ENCODE peak calls at places on chromosomes 1 and 21, in ten cellular contexts. I is transverse colon, B is K562, T is sigmoid colon, F is esophagus muscularis mucosa, W is stomach, Z is SK-N-SH, P is HepG2, M is H1, V is upper lobe of left lung. N is an unnamed sample.

GRCh38 chr1:215475719-215476525 is 91.2 kb upstream of the KCTD3 start:
- DNase-seq in T (no peak), W (no peak), V (no peak), B (no peak), P (no peak), I (no peak), Z (no peak), F (no peak), M (no peak), N (no peak)

GRCh38 chr1:11320153-11320936 is 47.3 kb downstream of the UBIAD1 start:
- DNase-seq in T (no peak), P (peak), I (no peak), F (no peak), W (no peak), Z (peak), M (peak), V (no peak), B (peak), N (no peak)

GRCh38 chr1:31382379-31382989 is 9.6 kb upstream of the FABP3 start:
- DNase-seq in P (no peak), B (no peak), V (no peak), T (no peak), I (no peak), F (no peak), M (no peak), Z (peak), W (no peak), N (no peak)

GRCh38 chr1:3070654-3071506 is 1.9 kb downstream of the PRDM16 start:
- DNase-seq in B (no peak), Z (no peak), I (no peak), W (no peak), F (no peak), V (no peak), T (peak), P (no peak), M (no peak), N (peak)

GRCh38 chr1:79895573-79895972 is 889.0 kb upstream of the ADGRL4 start:
- DNase-seq in W (no peak), M (no peak), P (no peak), T (no peak), B (no peak), Z (no peak), I (no peak), V (peak), F (no peak), N (no peak)

GRCh38 chr1:242205622-242206489 is 207.0 kb upstream of the MAP1LC3C start:
- DNase-seq in V (no peak), T (no peak), F (no peak), I (no peak), Z (no peak), W (no peak), B (no peak), P (no peak), M (no peak), N (no peak)

GRCh38 chr1:157803851-157804250 is 16.1 kb downstream of the FCRL1 start:
- DNase-seq in I (peak), M (no peak), P (no peak), T (no peak), V (peak), B (no peak), W (no peak), Z (no peak), F (no peak), N (no peak)

GRCh38 chr21:20997633-20998455 is at the start of gene NCAM2:
- DNase-seq in W (peak), T (peak), M (no peak), V (peak), Z (peak), P (peak), F (no peak), I (peak), B (peak), N (no peak)

GRCh38 chr1:34655206-34655909 is 99.5 kb upstream of the GJB5 start:
- DNase-seq in V (no peak), Z (no peak), P (no peak), M (no peak), T (no peak), B (no peak), W (no peak), F (no peak), I (no peak), N (no peak)

GRCh38 chr1:210647406-210648333 is 319.0 kb downstream of the HHAT start:
- DNase-seq in F (no peak), W (no peak), Z (peak), V (no peak), P (no peak), I (no peak), B (no peak), T (no peak), M (no peak), N (no peak)

GRCh38 chr1:3610165-3610822 is 1.0 kb downstream of the MEGF6 start:
- DNase-seq in I (no peak), B (no peak), T (no peak), P (no peak), M (no peak), W (no peak), Z (peak), V (no peak), F (no peak), N (no peak)

GRCh38 chr1:54851928-54852524 is 35.0 kb downstream of the DHCR24 start:
- DNase-seq in Z (no peak), F (no peak), B (no peak), P (no peak), M (no peak), V (no peak), T (no peak), I (no peak), W (no peak), N (no peak)

GRCh38 chr1:71324671-71325297 is 243.9 kb upstream of the ZRANB2 start:
- DNase-seq in I (no peak), F (no peak), V (no peak), W (no peak), Z (no peak), B (no peak), M (no peak), T (no peak), P (no peak), N (no peak)

GRCh38 chr1:114701931-114702330 is 6.6 kb upstream of the AMPD1 start:
- DNase-seq in I (no peak), W (no peak), M (no peak), B (no peak), V (no peak), F (no peak), T (no peak), P (no peak), Z (no peak), N (no peak)

GRCh38 chr21:15722591-15723324 is 7.0 kb upstream of the USP25 start:
- DNase-seq in T (no peak), M (no peak), B (no peak), I (no peak), F (no peak), W (peak), P (no peak), V (no peak), Z (no peak), N (no peak)

GRCh38 chr1:203495845-203496244 is 1.9 kb downstream of the OPTC start:
- DNase-seq in W (no peak), Z (no peak), P (no peak), T (no peak), V (no peak), F (no peak), B (no peak), M (no peak), I (no peak), N (no peak)

GRCh38 chr1:193070395-193070753 is 11.0 kb downstream of the RO60 start:
- DNase-seq in Z (no peak), M (no peak), B (peak), T (no peak), I (no peak), P (no peak), V (no peak), F (no peak), W (no peak), N (no peak)

GRCh38 chr1:3314561-3315271 is 139.7 kb upstream of the ARHGEF16 start:
- DNase-seq in V (no peak), T (no peak), B (no peak), I (no peak), F (no peak), P (no peak), Z (no peak), W (no peak), M (no peak), N (no peak)

GRCh38 chr1:231039161-231040018 is 664 bp downstream of the FAM89A start:
- DNase-seq in B (peak), M (no peak), V (peak), F (no peak), P (no peak), I (peak), T (peak), Z (peak), W (no peak), N (no peak)

GRCh38 chr21:45074818-45075605 is 632 bp downstream of the ADARB1 start:
- DNase-seq in T (peak), M (no peak), V (no peak), I (no peak), P (no peak), F (no peak), Z (peak), B (peak), W (peak), N (no peak)

GRCh38 chr1:64686828-64687724 is 57.8 kb upstream of the RAVER2 start:
- DNase-seq in M (no peak), B (peak), F (no peak), V (peak), P (peak), W (peak), Z (peak), I (peak), T (no peak), N (no peak)

GRCh38 chr1:42456754-42457089 is 379 bp downstream of the PPCS start:
- DNase-seq in V (peak), I (peak), Z (peak), T (peak), F (no peak), B (peak), W (peak), M (no peak), P (peak), N (peak)

GRCh38 chr1:218546314-218546713 is 201.2 kb downstream of the TGFB2 start:
- DNase-seq in V (no peak), W (no peak), B (no peak), M (no peak), I (no peak), T (no peak), F (no peak), P (no peak), Z (no peak), N (no peak)

GRCh38 chr1:40919475-40920011 is 57.4 kb upstream of the CITED4 start:
- DNase-seq in I (no peak), P (peak), B (no peak), T (no peak), W (peak), Z (no peak), M (no peak), V (no peak), F (no peak), N (no peak)

GRCh38 chr1:32539584-32540571 is 651 bp downstream of the ZBTB8A start:
- DNase-seq in W (peak), P (no peak), M (no peak), Z (peak), I (peak), F (no peak), T (peak), V (peak), B (peak), N (no peak)

GRCh38 chr1:162678439-162678838 is 46.2 kb downstream of the DDR2 start:
- DNase-seq in T (peak), P (peak), W (no peak), V (no peak), M (no peak), F (no peak), I (no peak), B (no peak), Z (no peak), N (no peak)

GRCh38 chr1:64516803-64517568 is 47.1 kb downstream of the CACHD1 start:
- DNase-seq in P (no peak), B (no peak), I (no peak), F (no peak), Z (no peak), V (no peak), W (no peak), M (no peak), T (no peak), N (no peak)

GRCh38 chr1:234954613-234955012 is 174.0 kb downstream of the TOMM20 start:
- DNase-seq in T (no peak), F (no peak), B (no peak), P (no peak), W (no peak), Z (peak), M (no peak), V (no peak), I (no peak), N (peak)

GRCh38 chr1:245599413-245600174 is 444.8 kb downstream of the KIF26B start:
- DNase-seq in I (no peak), V (peak), M (no peak), F (no peak), B (no peak), Z (no peak), T (peak), W (no peak), P (no peak), N (no peak)

GRCh38 chr21:17250651-17251294 is 262.1 kb upstream of the CXADR start:
- DNase-seq in W (no peak), T (no peak), F (no peak), B (no peak), P (no peak), M (no peak), I (no peak), Z (peak), V (no peak), N (no peak)

GRCh38 chr1:150561830-150562367 is 12.7 kb downstream of the ADAMTSL4 start:
- DNase-seq in B (peak), P (peak), F (peak), W (peak), T (peak), V (peak), M (peak), I (peak), Z (peak), N (peak)

GRCh38 chr1:47694011-47694890 is 256.4 kb downstream of the FOXD2 start:
- DNase-seq in Z (peak), W (peak), I (no peak), V (peak), F (no peak), M (no peak), P (no peak), B (no peak), T (peak), N (peak)

GRCh38 chr21:45640001-45640887 is 3.3 kb upstream of the PCBP3 start:
- DNase-seq in V (no peak), Z (peak), M (no peak), T (no peak), B (no peak), I (no peak), F (no peak), P (no peak), W (no peak), N (no peak)

GRCh38 chr1:155913969-155914757 is 3.0 kb upstream of the RIT1 start:
- DNase-seq in P (no peak), Z (no peak), M (no peak), T (no peak), V (no peak), B (no peak), I (no peak), W (no peak), F (no peak), N (no peak)

GRCh38 chr1:59442492-59442891 is 145.6 kb downstream of the FGGY start:
- DNase-seq in M (no peak), V (no peak), P (no peak), T (no peak), I (no peak), F (peak), W (no peak), Z (no peak), B (no peak), N (no peak)

GRCh38 chr1:240000634-240001033 is 91.0 kb upstream of the FMN2 start:
- DNase-seq in B (no peak), V (no peak), W (no peak), P (no peak), M (no peak), T (no peak), F (no peak), Z (no peak), I (no peak), N (no peak)

GRCh38 chr1:44632511-44633072 is 41.7 kb downstream of the TMEM53 start:
- DNase-seq in F (no peak), W (no peak), M (no peak), Z (peak), V (no peak), P (no peak), T (no peak), B (peak), I (no peak), N (no peak)

GRCh38 chr1:182634306-182635072 is 30.3 kb upstream of the RGS16 start:
- DNase-seq in M (no peak), P (no peak), F (no peak), B (no peak), T (peak), Z (peak), W (no peak), V (no peak), I (no peak), N (no peak)

DNA sequence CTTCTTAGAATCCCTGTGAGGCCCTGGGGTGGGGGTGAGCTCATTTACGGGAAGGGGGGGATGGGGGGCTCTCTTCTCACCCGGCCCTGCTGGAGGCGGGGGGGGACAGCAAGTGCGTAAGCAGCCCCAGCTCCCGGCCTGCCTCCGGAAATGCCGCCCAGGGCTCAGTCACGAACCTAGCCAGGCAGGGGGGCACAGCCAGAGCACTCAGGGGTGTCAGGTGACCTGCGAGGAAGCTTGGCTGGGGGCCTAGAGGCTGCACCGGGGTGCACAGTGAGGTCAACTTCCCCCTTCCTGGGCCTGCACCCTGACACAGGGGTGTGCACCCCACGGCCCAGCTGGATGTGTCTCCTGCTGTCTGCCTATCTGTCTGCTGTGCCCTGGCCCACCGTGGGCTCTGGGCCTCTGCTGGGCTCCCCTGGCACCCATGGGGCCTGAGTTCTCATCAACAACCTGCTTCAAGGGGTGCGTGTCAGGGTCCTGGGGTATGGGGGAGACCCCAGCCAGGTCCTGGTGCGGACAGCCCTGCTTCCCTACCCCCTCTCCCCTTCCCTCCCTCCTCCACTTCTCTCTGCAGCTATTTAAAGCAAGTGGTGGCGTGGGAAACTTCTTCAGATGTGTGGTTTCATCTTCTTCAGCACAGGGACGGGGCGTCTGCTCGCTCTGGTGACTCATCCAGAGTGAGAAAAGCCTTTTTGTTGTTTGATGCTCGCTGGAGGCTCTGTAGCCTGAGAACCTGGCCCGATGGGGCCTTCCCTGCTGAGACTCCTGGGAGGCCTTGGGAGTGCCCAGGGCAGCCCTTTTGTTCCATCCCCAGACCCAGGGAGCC is 92.5 kb upstream of the RUNX3 start:
- DNase-seq in I (peak), V (peak), M (peak), F (no peak), P (peak), B (peak), T (peak), Z (no peak), W (peak), N (no peak)
- TF ChIP-seq POLR2AphosphoS5 in I (no peak), V (peak), M (no peak), F (peak), P (no peak), B (no peak), T (no peak), Z (no peak), W (peak), N (no peak)

GRCh38 chr1:48938975-48939374 is 162.3 kb upstream of the BEND5 start:
- DNase-seq in P (no peak), B (no peak), F (no peak), I (no peak), W (no peak), M (no peak), Z (no peak), T (no peak), V (no peak), N (no peak)

GRCh38 chr1:48937732-48938131 is 161.0 kb upstream of the BEND5 start:
- DNase-seq in P (no peak), Z (no peak), F (no peak), V (no peak), B (no peak), T (no peak), I (no peak), M (no peak), W (no peak), N (no peak)

GRCh38 chr1:48939828-48940227 is 163.1 kb upstream of the BEND5 start:
- DNase-seq in B (no peak), M (no peak), I (no peak), F (no peak), V (no peak), W (no peak), P (no peak), T (no peak), Z (no peak), N (no peak)

GRCh38 chr1:48940354-48940753 is 163.7 kb upstream of the BEND5 start:
- DNase-seq in V (no peak), W (no peak), T (no peak), F (no peak), P (no peak), I (no peak), Z (no peak), M (no peak), B (no peak), N (no peak)

DNA sequence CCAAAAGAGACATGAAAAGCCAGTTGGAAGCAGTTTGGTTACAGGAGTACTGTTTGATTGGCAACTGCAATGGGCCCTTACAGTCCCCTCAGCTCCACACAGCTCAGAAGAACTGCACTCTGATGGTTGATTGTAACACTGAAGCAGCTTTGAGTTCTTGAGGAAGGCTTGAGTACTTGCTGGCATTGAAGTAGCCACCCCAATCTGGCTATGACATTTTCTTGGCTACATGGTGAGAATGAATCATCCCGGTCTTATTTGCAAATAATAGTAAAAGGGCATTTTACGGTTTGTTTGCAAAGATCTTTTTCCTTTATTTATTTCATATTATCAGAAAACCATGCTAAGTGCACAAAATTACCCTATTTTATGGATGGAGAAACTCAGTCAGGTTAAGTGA is 159.7 kb upstream of the BEND5 start:
- DNase-seq in Z (no peak), M (no peak), P (no peak), T (no peak), B (no peak), W (no peak), F (no peak), I (no peak), V (no peak), N (no peak)
- TF ChIP-seq EP300 in Z (no peak), M (no peak), P (no peak), T (no peak), B (no peak), W (no peak), F (no peak), I (no peak), V (no peak), N (no peak)

GRCh38 chr1:181493145-181493544 is 9.8 kb downstream of the CACNA1E start:
- DNase-seq in M (no peak), B (no peak), I (no peak), V (no peak), T (no peak), W (no peak), F (no peak), Z (no peak), P (no peak), N (no peak)

GRCh38 chr1:181493885-181494284 is 10.6 kb downstream of the CACNA1E start:
- DNase-seq in Z (no peak), P (no peak), V (no peak), M (no peak), W (no peak), B (no peak), I (no peak), T (no peak), F (no peak), N (no peak)

GRCh38 chr1:181490740-181491712 is 7.7 kb downstream of the CACNA1E start:
- DNase-seq in Z (no peak), M (no peak), T (peak), V (no peak), P (no peak), I (no peak), W (no peak), F (no peak), B (no peak), N (no peak)

GRCh38 chr1:181488884-181489283 is 5.6 kb downstream of the CACNA1E start:
- DNase-seq in V (no peak), T (no peak), W (no peak), I (no peak), B (no peak), Z (no peak), M (no peak), F (no peak), P (no peak), N (no peak)

DNA sequence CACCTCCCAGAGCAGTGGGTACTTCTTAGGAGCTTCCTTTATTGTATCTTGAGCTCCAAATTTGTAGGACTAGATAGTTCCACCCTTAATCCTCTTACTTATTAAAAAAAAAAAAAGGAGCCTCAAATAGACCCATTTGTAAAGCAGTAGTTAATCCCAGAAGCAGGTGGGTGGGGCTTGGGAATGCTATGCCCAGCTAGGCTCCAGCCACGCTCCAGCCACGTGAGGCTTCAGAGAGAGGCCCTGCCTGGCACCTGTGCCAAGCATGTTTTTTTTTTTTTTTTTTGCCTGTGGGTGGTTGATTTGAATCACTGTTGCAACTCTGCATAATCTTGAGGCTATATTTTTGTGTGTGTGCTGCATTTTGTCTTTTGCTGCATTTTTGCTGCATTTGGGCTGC is 7.0 kb downstream of the CACNA1E start:
- DNase-seq in W (no peak), Z (no peak), M (no peak), I (no peak), B (no peak), P (no peak), F (no peak), T (no peak), V (no peak), N (no peak)
- TF ChIP-seq POLR2AphosphoS5 in W (no peak), Z (no peak), M (no peak), I (no peak), B (no peak), P (no peak), F (no peak), T (no peak), V (no peak), N (no peak)

GRCh38 chr21:42578761-42579415 is 65.2 kb downstream of the SLC37A1 start:
- DNase-seq in V (peak), F (no peak), T (peak), I (peak), P (no peak), Z (no peak), W (no peak), M (no peak), B (no peak), N (peak)
- TF ChIP-seq EP300 in V (no peak), F (no peak), T (no peak), I (no peak), P (no peak), Z (no peak), W (no peak), M (no peak), B (no peak), N (no peak)

N was measured in suprapubic skin.